ENCODE peak calls at places on chromosomes 5 and 9, in five cellular contexts. R is head of caudate nucleus; F is activated CD8-positive, alpha-beta memory T cell treated with anti-CD3 and anti-CD28 coated beads, Interleukin-2, amount 50 U/mL, for 48 hours; B is PC-9; H is nucleus accumbens. T is an unnamed sample.

GRCh38 chr5:149959406-149960236 is 937 bp upstream of the SLC26A2 start:
- DNase-seq in B (peak), R (no peak), F (peak), H (no peak), T (peak)

GRCh38 chr5:127236254-127236653 is 54.3 kb upstream of the MEGF10 start:
- DNase-seq in H (no peak), F (no peak), R (no peak), B (no peak), T (no peak)

GRCh38 chr9:17063535-17064135 is 71.2 kb upstream of the CNTLN start:
- DNase-seq in H (no peak), R (no peak), F (no peak), B (no peak), T (peak)

GRCh38 chr9:121362813-121363585 is 7.1 kb downstream of the STOM start:
- DNase-seq in B (no peak), F (no peak), H (no peak), R (no peak), T (no peak)

GRCh38 chr9:109478665-109479380 is 19.3 kb downstream of the PTPN3 start:
- DNase-seq in F (no peak), R (no peak), H (no peak), B (no peak), T (no peak)

GRCh38 chr5:96433066-96433447 is at the start of gene PCSK1:
- DNase-seq in R (peak), B (no peak), F (no peak), H (no peak), T (no peak)

GRCh38 chr9:117060963-117061362 is 353.9 kb downstream of the ASTN2 start:
- DNase-seq in H (no peak), B (no peak), F (no peak), R (no peak), T (no peak)

GRCh38 chr9:79263666-79264460 is 307.9 kb upstream of the TLE4 start:
- DNase-seq in R (no peak), H (no peak), F (no peak), B (no peak), T (no peak)

GRCh38 chr5:111364992-111365391 is 140.8 kb downstream of the CAMK4 start:
- DNase-seq in F (no peak), B (no peak), H (no peak), R (no peak), T (no peak)

GRCh38 chr5:150789943-150790611 is 11.5 kb downstream of the SMIM3 start:
- DNase-seq in F (peak), B (peak), H (no peak), R (no peak), T (no peak)

GRCh38 chr5:168288349-168289245 is 2.8 kb upstream of the WWC1 start:
- DNase-seq in R (no peak), F (no peak), H (no peak), B (peak), T (no peak)

GRCh38 chr9:93676310-93677054 is 100.1 kb downstream of the PHF2 start:
- DNase-seq in R (peak), H (no peak), F (peak), B (no peak), T (no peak)

GRCh38 chr5:115450741-115451140 is 93.8 kb downstream of the FEM1C start:
- DNase-seq in F (no peak), R (no peak), H (no peak), B (no peak), T (no peak)

GRCh38 chr9:99133145-99133544 is 28.2 kb downstream of the TGFBR1 start:
- DNase-seq in F (no peak), B (no peak), R (no peak), H (no peak), T (no peak)

GRCh38 chr9:22052376-22052945 is 43.4 kb upstream of the CDKN2B start:
- DNase-seq in F (no peak), H (no peak), R (no peak), B (peak), T (peak)

GRCh38 chr9:71003346-71003745 is 118.1 kb downstream of the TRPM3 start:
- DNase-seq in H (no peak), R (no peak), B (no peak), F (no peak), T (no peak)